ENCODE peak calls at places on chromosomes 13 and 19, in nine cellular contexts. C, Z, D, O, V, I, T, W and X are unnamed samples.

GRCh38 chr19:5694952-5695648 is 5.0 kb downstream of the RPL36 start:
- DNase-seq in C (no peak), Z (no peak), D (no peak), O (no peak), V (no peak), I (no peak), T (no peak), W (no peak), X (no peak)

GRCh38 chr19:54532528-54532927 is 29.9 kb downstream of the LAIR2 start:
- DNase-seq in C (no peak), Z (peak), D (no peak), O (peak), V (no peak), I (no peak), T (no peak), W (no peak), X (no peak)

GRCh38 chr13:24276310-24276709 is 33.1 kb upstream of the C1QTNF9 start:
- DNase-seq in C (no peak), Z (no peak), D (no peak), O (peak), V (no peak), I (peak), T (no peak), W (no peak), X (no peak)

GRCh38 chr19:53112286-53112685 is 9.1 kb upstream of the ZNF160 start:
- DNase-seq in C (no peak), Z (no peak), D (no peak), O (no peak), V (no peak), I (peak), T (no peak), W (no peak), X (no peak)

GRCh38 chr19:3292958-3293529 is 68.6 kb downstream of the CELF5 start:
- DNase-seq in C (no peak), Z (no peak), D (no peak), O (no peak), V (no peak), I (no peak), T (no peak), W (no peak), X (no peak)

GRCh38 chr19:30428281-30428680 is 56.1 kb downstream of the ZNF536 start:
- DNase-seq in C (no peak), Z (no peak), D (no peak), O (no peak), V (no peak), I (no peak), T (no peak), W (no peak), X (no peak)

GRCh38 chr19:1651061-1651547 is 1.3 kb downstream of the TCF3 start:
- DNase-seq in C (peak), Z (peak), D (no peak), O (peak), V (no peak), I (peak), T (no peak), W (no peak), X (no peak)

GRCh38 chr13:108020027-108020426 is 195.3 kb downstream of the LIG4 start:
- DNase-seq in C (no peak), Z (no peak), D (no peak), O (no peak), V (no peak), I (no peak), T (no peak), W (no peak), X (no peak)

GRCh38 chr19:5115771-5116202 is 146.9 kb downstream of the KDM4B start:
- DNase-seq in C (no peak), Z (no peak), D (no peak), O (no peak), V (no peak), I (no peak), T (no peak), W (no peak), X (no peak)

GRCh38 chr13:52850396-52851152 is 2.1 kb upstream of the PCDH8 start:
- DNase-seq in C (peak), Z (peak), D (no peak), O (peak), V (peak), I (peak), T (peak), W (peak), X (peak)

GRCh38 chr19:36604656-36605100 is 435 bp upstream of the ZNF382 start:
- DNase-seq in C (peak), Z (peak), D (no peak), O (peak), V (peak), I (peak), T (peak), W (peak), X (no peak)

GRCh38 chr19:33291623-33292534 is 10.5 kb downstream of the CEBPA start:
- DNase-seq in C (no peak), Z (no peak), D (no peak), O (no peak), V (no peak), I (no peak), T (no peak), W (no peak), X (no peak)

GRCh38 chr19:46118136-46118535 is 6.4 kb downstream of the IGFL3 start:
- DNase-seq in C (no peak), Z (no peak), D (no peak), O (no peak), V (no peak), I (no peak), T (no peak), W (no peak), X (no peak)

GRCh38 chr19:47232422-47233211 is 1.6 kb upstream of the BBC3 start:
- DNase-seq in C (peak), Z (peak), D (no peak), O (no peak), V (no peak), I (peak), T (no peak), W (no peak), X (no peak)

GRCh38 chr13:57264965-57265364 is 98.0 kb downstream of the PRR20E start:
- DNase-seq in C (no peak), Z (no peak), D (no peak), O (no peak), V (no peak), I (no peak), T (peak), W (no peak), X (no peak)

GRCh38 chr19:19738564-19738963 is 5.7 kb upstream of the ZNF14 start:
- DNase-seq in C (no peak), Z (no peak), D (no peak), O (no peak), V (no peak), I (no peak), T (no peak), W (no peak), X (no peak)

GRCh38 chr13:42047561-42048322 is 706 bp upstream of the DGKH start:
- DNase-seq in C (peak), Z (peak), D (no peak), O (peak), V (no peak), I (peak), T (peak), W (peak), X (no peak)

GRCh38 chr13:51912091-51912490 is 50.3 kb downstream of the CCDC70 start:
- DNase-seq in C (no peak), Z (no peak), D (no peak), O (no peak), V (no peak), I (no peak), T (no peak), W (no peak), X (no peak)

GRCh38 chr13:112220925-112221324 is 154.0 kb downstream of the SOX1 start:
- DNase-seq in C (no peak), Z (no peak), D (no peak), O (no peak), V (no peak), I (no peak), T (no peak), W (no peak), X (no peak)

GRCh38 chr13:29850213-29850898 is at the start of gene UBL3:
- DNase-seq in C (peak), Z (peak), D (peak), O (peak), V (peak), I (peak), T (peak), W (peak), X (peak)

GRCh38 chr13:113724016-113724758 is 34.8 kb upstream of the TMEM255B start:
- DNase-seq in C (no peak), Z (no peak), D (no peak), O (no peak), V (no peak), I (no peak), T (no peak), W (no peak), X (no peak)